ENCODE peak calls at places on chromosome 12, in four cellular contexts. F, M, K and H are unnamed samples.

GRCh38 chr12:88300931-88301330 is 158.8 kb downstream of the TMTC3 start:
- DNase-seq in F (no peak), M (no peak), K (no peak), H (no peak)

GRCh38 chr12:119660074-119660473 is 7.9 kb upstream of the PRKAB1 start:
- DNase-seq in F (no peak), M (no peak), K (no peak), H (no peak)

GRCh38 chr12:103657331-103657730 is 70.3 kb downstream of the STAB2 start:
- DNase-seq in F (no peak), M (no peak), K (no peak), H (no peak)

GRCh38 chr12:91178139-91178561 is 4.5 kb downstream of the DCN start:
- DNase-seq in F (no peak), M (peak), K (no peak), H (no peak)

GRCh38 chr12:9759680-9760592 is 765 bp downstream of the CD69 start:
- DNase-seq in F (no peak), M (no peak), K (no peak), H (no peak)

GRCh38 chr12:14664434-14665023 is 31.9 kb downstream of the GUCY2C start:
- DNase-seq in F (no peak), M (no peak), K (peak), H (no peak)

GRCh38 chr12:124299628-124300388 is 4.9 kb downstream of the RFLNA start:
- DNase-seq in F (no peak), M (peak), K (no peak), H (no peak)

GRCh38 chr12:3038931-3039510 is 38.2 kb upstream of the TSPAN9 start:
- DNase-seq in F (no peak), M (no peak), K (no peak), H (no peak)

GRCh38 chr12:132776816-132777568 is 15.4 kb upstream of the ANKLE2 start:
- DNase-seq in F (peak), M (no peak), K (no peak), H (no peak)

GRCh38 chr12:45670339-45671065 is 59.0 kb upstream of the ARID2 start:
- DNase-seq in F (no peak), M (no peak), K (no peak), H (no peak)

GRCh38 chr12:102427542-102427923 is 52.8 kb downstream of the IGF1 start:
- DNase-seq in F (no peak), M (no peak), K (no peak), H (no peak)

GRCh38 chr12:90262261-90262660 is 553.6 kb upstream of the ATP2B1 start:
- DNase-seq in F (no peak), M (no peak), K (no peak), H (no peak)

GRCh38 chr12:100473716-100474150 is at the start of gene NR1H4:
- DNase-seq in F (no peak), M (no peak), K (no peak), H (no peak)

GRCh38 chr12:17992002-17992656 is 97.9 kb downstream of the RERGL start:
- DNase-seq in F (no peak), M (no peak), K (peak), H (no peak)

GRCh38 chr12:15497621-15498285 is 175.4 kb downstream of the PTPRO start:
- DNase-seq in F (no peak), M (no peak), K (no peak), H (no peak)

GRCh38 chr12:127052491-127053232 is 1214.3 kb upstream of the TMEM132C start:
- DNase-seq in F (no peak), M (no peak), K (no peak), H (no peak)

GRCh38 chr12:45388545-45388944 is 172.7 kb downstream of the ANO6 start:
- DNase-seq in F (no peak), M (no peak), K (no peak), H (no peak)

GRCh38 chr12:126663304-126664094 is 1598.3 kb downstream of the AACS start:
- DNase-seq in F (no peak), M (no peak), K (no peak), H (no peak)

GRCh38 chr12:3055712-3056467 is 21.3 kb upstream of the TSPAN9 start:
- DNase-seq in F (no peak), M (no peak), K (no peak), H (no peak)

GRCh38 chr12:49187184-49187583 is 1.7 kb downstream of the TUBA1A start:
- DNase-seq in F (peak), M (peak), K (peak), H (peak)

GRCh38 chr12:121780429-121780828 is 13.1 kb downstream of the RHOF start:
- DNase-seq in F (no peak), M (no peak), K (no peak), H (no peak)

GRCh38 chr12:77925536-77926108 is 94.9 kb downstream of the NAV3 start:
- DNase-seq in F (peak), M (peak), K (peak), H (peak)

GRCh38 chr12:31906581-31907286 is 52.5 kb upstream of the RESF1 start:
- DNase-seq in F (no peak), M (no peak), K (no peak), H (no peak)

GRCh38 chr12:120292661-120293531 is at the start of gene RNU4-1:
- DNase-seq in F (peak), M (no peak), K (peak), H (peak)

GRCh38 chr12:509494-509893 is 49.8 kb downstream of the B4GALNT3 start:
- DNase-seq in F (no peak), M (no peak), K (no peak), H (no peak)

GRCh38 chr12:8609061-8609570 is 3.5 kb downstream of the AICDA start:
- DNase-seq in F (no peak), M (no peak), K (peak), H (peak)

GRCh38 chr12:47758834-47759690 is at the start of gene RAPGEF3:
- DNase-seq in F (peak), M (peak), K (peak), H (no peak)

GRCh38 chr12:50404307-50404706 is 3.6 kb downstream of the LARP4 start:
- DNase-seq in F (no peak), M (peak), K (no peak), H (no peak)

GRCh38 chr12:107317751-107318553 is 224.6 kb upstream of the CRY1 start:
- DNase-seq in F (peak), M (peak), K (peak), H (peak)

GRCh38 chr12:124904306-124905098 is 9.9 kb downstream of the UBC start:
- DNase-seq in F (peak), M (peak), K (no peak), H (no peak)

GRCh38 chr12:108379761-108380160 is 40.6 kb upstream of the CMKLR1 start:
- DNase-seq in F (no peak), M (no peak), K (no peak), H (no peak)

GRCh38 chr12:3964404-3964803 is 91.2 kb upstream of the PARP11 start:
- DNase-seq in F (no peak), M (no peak), K (no peak), H (no peak)

GRCh38 chr12:11829764-11830194 is 180.3 kb downstream of the ETV6 start:
- DNase-seq in F (no peak), M (no peak), K (no peak), H (no peak)

GRCh38 chr12:4272014-4272975 is 1.3 kb upstream of the CCND2 start:
- DNase-seq in F (peak), M (peak), K (no peak), H (no peak)

GRCh38 chr12:75334384-75335030 is at the start of gene GLIPR1L1:
- DNase-seq in F (peak), M (peak), K (peak), H (peak)

GRCh38 chr12:63103489-63104131 is 47.4 kb downstream of the AVPR1A start:
- DNase-seq in F (no peak), M (no peak), K (peak), H (no peak)

GRCh38 chr12:125738211-125738610 is 673.0 kb downstream of the AACS start:
- DNase-seq in F (no peak), M (no peak), K (no peak), H (no peak)

GRCh38 chr12:52183544-52183910 is 8.3 kb downstream of the KRT80 start:
- DNase-seq in F (no peak), M (no peak), K (peak), H (no peak)